ENCODE peak calls at places on chromosome 10, in six cellular contexts. C, Y, K, S, T and L are unnamed samples.
A peak's percentile ranks its signal among the peaks of the same experiment; 100 is the strongest.

GRCh38 chr10:8192301-8192700 is 137.8 kb downstream of the GATA3 start:
- DNase-seq in S (no peak), T (no peak), Y (no peak), C (no peak), K (no peak), L (no peak)

GRCh38 chr10:65846949-65847348 is 1078.9 kb upstream of the LRRTM3 start:
- DNase-seq in C (no peak), Y (no peak), T (no peak), S (no peak), K (no peak), L (no peak)

GRCh38 chr10:71921319-71922027 is 42.7 kb upstream of the CHST3 start:
- DNase-seq in K (peak; percentile 67), S (no peak), T (no peak), C (peak; percentile 18), Y (no peak), L (no peak)

GRCh38 chr10:28710227-28710889 is 33.0 kb downstream of the BAMBI start:
- DNase-seq in Y (no peak), C (no peak), T (no peak), S (no peak), K (no peak), L (no peak)

GRCh38 chr10:95391570-95392249 is 100.9 kb upstream of the PDLIM1 start:
- DNase-seq in T (no peak), C (no peak), Y (peak; percentile 50), S (no peak), K (peak; percentile 63), L (peak; percentile 74)

GRCh38 chr10:102714621-102715455 is at the start of gene SFXN2:
- DNase-seq in S (no peak), Y (no peak), C (no peak), K (no peak), T (no peak), L (no peak)

GRCh38 chr10:122490786-122491680 is 29.7 kb downstream of the HTRA1 start:
- DNase-seq in Y (no peak), C (no peak), S (no peak), K (peak; percentile 43), T (no peak), L (peak; percentile 44)

GRCh38 chr10:91340613-91341362 is 69.4 kb upstream of the HECTD2 start:
- DNase-seq in K (peak; percentile 77), T (no peak), C (peak; percentile 90), S (no peak), Y (peak; percentile 82), L (peak; percentile 74)

GRCh38 chr10:112782176-112782907 is 167.7 kb upstream of the TCF7L2 start:
- DNase-seq in Y (no peak), T (no peak), C (no peak), K (peak; percentile 15), S (no peak), L (no peak)

GRCh38 chr10:88991900-88992237 is 1.3 kb downstream of the FAS start:
- DNase-seq in K (no peak), S (no peak), C (no peak), Y (no peak), T (no peak), L (no peak)

GRCh38 chr10:73810735-73811465 is 498 bp downstream of the NDST2 start:
- DNase-seq in Y (no peak), K (peak; percentile 33), S (peak; percentile 28), C (peak; percentile 48), T (peak; percentile 95), L (no peak)

GRCh38 chr10:109773818-109774440 is 149.4 kb downstream of the XPNPEP1 start:
- DNase-seq in Y (peak; percentile 14), S (no peak), T (no peak), C (peak; percentile 5), K (peak; percentile 55), L (no peak)